ENCODE peak calls at places on chromosome 18, in six cellular contexts. One of them, this sample, is unnamed.

GRCh38 chr18:10194592-10194991 is 259.8 kb upstream of the APCDD1 start:
- DNase-seq in transverse colon: no peak
- DNase-seq in upper lobe of left lung: no peak
- DNase-seq in stomach: no peak
- DNase-seq in prostate gland: no peak
- DNase-seq in sigmoid colon: no peak
- DNase-seq in this sample: no peak

GRCh38 chr18:25322806-25323205 is 29.2 kb downstream of the ZNF521 start:
- DNase-seq in stomach: no peak
- DNase-seq in transverse colon: no peak
- DNase-seq in upper lobe of left lung: no peak
- DNase-seq in prostate gland: no peak
- DNase-seq in sigmoid colon: no peak
- DNase-seq in this sample: no peak

GRCh38 chr18:26096852-26097251 is 6.4 kb upstream of the SS18 start:
- DNase-seq in upper lobe of left lung: no peak
- DNase-seq in stomach: no peak
- DNase-seq in transverse colon: no peak
- DNase-seq in sigmoid colon: no peak
- DNase-seq in prostate gland: no peak
- DNase-seq in this sample: no peak

GRCh38 chr18:57743008-57743407 is 60.1 kb downstream of the ATP8B1 start:
- DNase-seq in upper lobe of left lung: no peak
- DNase-seq in transverse colon: no peak
- DNase-seq in stomach: no peak
- DNase-seq in sigmoid colon: no peak
- DNase-seq in prostate gland: no peak
- DNase-seq in this sample: no peak

GRCh38 chr18:39057423-39058057 is 1491.9 kb upstream of the CELF4 start:
- DNase-seq in sigmoid colon: no peak
- DNase-seq in prostate gland: no peak
- DNase-seq in upper lobe of left lung: no peak
- DNase-seq in stomach: no peak
- DNase-seq in transverse colon: no peak
- DNase-seq in this sample: no peak

GRCh38 chr18:7741640-7742039 is 174.5 kb downstream of the PTPRM start:
- DNase-seq in stomach: no peak
- DNase-seq in upper lobe of left lung: no peak
- DNase-seq in prostate gland: no peak
- DNase-seq in transverse colon: no peak
- DNase-seq in sigmoid colon: no peak
- DNase-seq in this sample: no peak

GRCh38 chr18:7941533-7941932 is 374.4 kb downstream of the PTPRM start:
- DNase-seq in prostate gland: peak
- DNase-seq in sigmoid colon: no peak
- DNase-seq in stomach: peak
- DNase-seq in upper lobe of left lung: peak
- DNase-seq in transverse colon: peak
- DNase-seq in this sample: no peak

GRCh38 chr18:26723986-26724385 is 141.5 kb downstream of the AQP4 start:
- DNase-seq in transverse colon: no peak
- DNase-seq in stomach: no peak
- DNase-seq in prostate gland: no peak
- DNase-seq in upper lobe of left lung: no peak
- DNase-seq in sigmoid colon: no peak
- DNase-seq in this sample: peak

GRCh38 chr18:78006805-78007204 is 757.2 kb downstream of the GALR1 start:
- DNase-seq in upper lobe of left lung: no peak
- DNase-seq in stomach: no peak
- DNase-seq in transverse colon: no peak
- DNase-seq in prostate gland: no peak
- DNase-seq in sigmoid colon: no peak
- DNase-seq in this sample: no peak

GRCh38 chr18:59502222-59502898 is 143.3 kb upstream of the LMAN1 start:
- DNase-seq in upper lobe of left lung: peak
- DNase-seq in stomach: no peak
- DNase-seq in prostate gland: peak
- DNase-seq in sigmoid colon: peak
- DNase-seq in transverse colon: no peak
- DNase-seq in this sample: no peak

GRCh38 chr18:21851327-21851961 is 110.9 kb downstream of the MIB1 start:
- DNase-seq in transverse colon: no peak
- DNase-seq in prostate gland: no peak
- DNase-seq in upper lobe of left lung: no peak
- DNase-seq in sigmoid colon: no peak
- DNase-seq in stomach: no peak
- DNase-seq in this sample: no peak

GRCh38 chr18:5452943-5453342 is 90.9 kb downstream of the EPB41L3 start:
- DNase-seq in sigmoid colon: no peak
- DNase-seq in prostate gland: no peak
- DNase-seq in transverse colon: no peak
- DNase-seq in stomach: no peak
- DNase-seq in upper lobe of left lung: no peak
- DNase-seq in this sample: no peak

GRCh38 chr18:76970749-76971148 is 148.4 kb downstream of the ZNF236 start:
- DNase-seq in sigmoid colon: no peak
- DNase-seq in stomach: no peak
- DNase-seq in transverse colon: no peak
- DNase-seq in prostate gland: no peak
- DNase-seq in upper lobe of left lung: no peak
- DNase-seq in this sample: peak

DNA sequence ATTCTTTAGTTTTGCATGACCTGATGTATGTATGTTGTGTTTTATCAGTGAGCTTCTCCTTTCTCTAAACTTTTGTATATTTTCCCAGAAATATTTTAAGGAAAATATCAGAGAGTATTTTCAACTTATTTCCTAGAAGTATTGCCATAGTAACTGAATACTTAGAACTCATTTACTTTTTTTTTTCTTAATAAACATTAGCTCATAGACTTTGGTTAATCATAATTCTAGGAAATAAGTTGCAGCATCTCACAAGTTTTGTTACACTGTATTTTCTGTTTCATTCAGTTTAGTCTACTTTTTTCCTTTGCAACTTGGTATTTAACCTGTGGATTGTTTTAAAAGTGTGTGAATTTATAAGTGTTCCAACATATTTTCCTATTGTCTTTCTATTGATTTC is 27.5 kb downstream of the SMCHD1 start:
- DNase-seq in stomach: no peak
- DNase-seq in transverse colon: no peak
- DNase-seq in prostate gland: no peak
- DNase-seq in sigmoid colon: no peak
- DNase-seq in upper lobe of left lung: no peak
- DNase-seq in this sample: no peak
- H3K27ac ChIP-seq in stomach: no peak
- H3K27ac ChIP-seq in transverse colon: no peak
- H3K27ac ChIP-seq in prostate gland: no peak
- H3K27ac ChIP-seq in sigmoid colon: no peak
- H3K27ac ChIP-seq in upper lobe of left lung: no peak
- H3K27ac ChIP-seq in this sample: no peak

DNA sequence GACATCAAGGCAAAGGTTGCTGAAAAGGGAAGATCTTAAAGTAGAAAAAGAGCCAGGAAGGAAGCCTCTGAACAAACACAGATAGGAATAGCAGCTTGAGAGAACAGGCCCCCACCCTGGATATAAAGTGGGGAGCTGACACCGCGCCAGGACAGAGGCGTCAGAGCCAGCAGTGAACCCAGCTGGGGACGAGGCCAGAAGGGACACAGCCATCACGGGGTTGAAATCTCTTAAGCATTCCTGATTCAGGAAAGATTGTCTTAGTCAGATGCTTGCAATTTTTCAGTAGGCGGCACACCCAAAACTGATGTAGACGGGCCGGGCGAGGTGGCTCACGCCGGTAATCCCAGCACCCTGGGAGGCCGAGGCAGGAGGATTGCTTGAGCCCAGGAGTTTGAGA is 93.8 kb upstream of the PHLPP1 start:
- DNase-seq in upper lobe of left lung: no peak
- DNase-seq in stomach: no peak
- DNase-seq in sigmoid colon: no peak
- DNase-seq in transverse colon: no peak
- DNase-seq in prostate gland: no peak
- DNase-seq in this sample: no peak
- TF ChIP-seq POLR2AphosphoS5 in upper lobe of left lung: no peak
- TF ChIP-seq POLR2AphosphoS5 in stomach: no peak
- TF ChIP-seq POLR2AphosphoS5 in sigmoid colon: no peak
- TF ChIP-seq POLR2AphosphoS5 in transverse colon: no peak
- TF ChIP-seq POLR2AphosphoS5 in prostate gland: no peak
- TF ChIP-seq POLR2AphosphoS5 in this sample: no peak

GRCh38 chr18:11700876-11701275 is 11.8 kb downstream of the GNAL start:
- DNase-seq in transverse colon: no peak
- DNase-seq in stomach: no peak
- DNase-seq in sigmoid colon: no peak
- DNase-seq in prostate gland: no peak
- DNase-seq in upper lobe of left lung: no peak
- DNase-seq in this sample: no peak

GRCh38 chr18:11695736-11696135 is 6.7 kb downstream of the GNAL start:
- DNase-seq in sigmoid colon: no peak
- DNase-seq in stomach: no peak
- DNase-seq in transverse colon: no peak
- DNase-seq in upper lobe of left lung: no peak
- DNase-seq in prostate gland: no peak
- DNase-seq in this sample: no peak

GRCh38 chr18:11696451-11696850 is 7.4 kb downstream of the GNAL start:
- DNase-seq in stomach: no peak
- DNase-seq in upper lobe of left lung: no peak
- DNase-seq in transverse colon: no peak
- DNase-seq in sigmoid colon: no peak
- DNase-seq in prostate gland: no peak
- DNase-seq in this sample: no peak
- H3K27ac ChIP-seq in stomach: no peak
- H3K27ac ChIP-seq in upper lobe of left lung: no peak
- H3K27ac ChIP-seq in transverse colon: no peak
- H3K27ac ChIP-seq in sigmoid colon: no peak
- H3K27ac ChIP-seq in prostate gland: no peak
- H3K27ac ChIP-seq in this sample: no peak

GRCh38 chr18:50273203-50274043 is 7.1 kb upstream of the CFAP53 start:
- DNase-seq in transverse colon: no peak
- DNase-seq in prostate gland: no peak
- DNase-seq in stomach: no peak
- DNase-seq in upper lobe of left lung: no peak
- DNase-seq in sigmoid colon: no peak
- DNase-seq in this sample: no peak

GRCh38 chr18:50266248-50266704 is at the start of gene CFAP53:
- DNase-seq in stomach: peak
- DNase-seq in upper lobe of left lung: peak
- DNase-seq in prostate gland: peak
- DNase-seq in transverse colon: peak
- DNase-seq in sigmoid colon: peak
- DNase-seq in this sample: peak

GRCh38 chr18:50272593-50272992 is 6.3 kb upstream of the CFAP53 start:
- DNase-seq in prostate gland: no peak
- DNase-seq in upper lobe of left lung: no peak
- DNase-seq in transverse colon: no peak
- DNase-seq in sigmoid colon: no peak
- DNase-seq in stomach: no peak
- DNase-seq in this sample: no peak

GRCh38 chr18:50262977-50263376 is 3.3 kb downstream of the CFAP53 start:
- DNase-seq in transverse colon: no peak
- DNase-seq in stomach: no peak
- DNase-seq in sigmoid colon: no peak
- DNase-seq in upper lobe of left lung: no peak
- DNase-seq in prostate gland: no peak
- DNase-seq in this sample: no peak

DNA sequence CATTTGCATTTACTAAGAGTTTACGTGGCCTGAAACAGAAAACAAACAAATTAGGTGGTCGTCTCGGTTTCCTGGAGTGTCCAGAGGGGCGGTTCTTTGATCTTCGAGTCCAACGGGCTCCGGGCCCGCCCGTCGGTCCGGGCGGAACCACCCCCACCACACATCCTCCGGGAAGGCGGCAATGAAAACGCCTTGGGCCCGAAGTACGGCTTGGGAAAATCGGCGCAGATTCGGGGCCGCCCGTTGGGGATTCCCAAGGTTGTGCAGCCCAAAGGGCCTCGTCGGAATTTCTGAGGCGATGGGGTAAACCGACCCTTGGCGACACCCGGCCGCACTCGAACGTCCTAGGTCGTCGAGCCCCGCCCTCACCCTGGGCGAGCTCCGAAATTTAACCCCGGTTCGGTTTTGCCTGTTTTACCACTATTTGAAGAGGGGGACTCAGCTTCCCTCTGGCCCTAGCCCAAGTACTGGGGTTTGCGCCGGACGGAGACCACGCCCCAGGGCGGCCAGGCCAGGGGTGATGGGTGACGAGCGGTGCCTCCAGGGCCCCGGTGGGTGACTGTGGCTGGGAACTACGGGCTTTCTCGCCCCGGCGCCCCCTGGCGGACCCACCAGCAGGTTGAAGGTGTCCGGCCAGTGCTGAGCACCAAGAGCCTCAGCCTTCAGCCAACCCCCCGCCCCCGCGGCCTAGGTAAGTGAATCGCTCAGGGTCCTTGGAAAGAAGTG is 1.9 kb upstream of the CFAP53 start:
- DNase-seq in upper lobe of left lung: peak
- DNase-seq in prostate gland: no peak
- DNase-seq in transverse colon: peak
- DNase-seq in sigmoid colon: peak
- DNase-seq in stomach: peak
- DNase-seq in this sample: no peak
- TF ChIP-seq POLR2AphosphoS5 in upper lobe of left lung: no peak
- TF ChIP-seq POLR2AphosphoS5 in prostate gland: no peak
- TF ChIP-seq POLR2AphosphoS5 in transverse colon: peak
- TF ChIP-seq POLR2AphosphoS5 in sigmoid colon: no peak
- TF ChIP-seq POLR2AphosphoS5 in stomach: peak
- TF ChIP-seq POLR2AphosphoS5 in this sample: no peak

GRCh38 chr18:79702906-79703305 is 23.3 kb downstream of the CTDP1 start:
- DNase-seq in stomach: no peak
- DNase-seq in transverse colon: no peak
- DNase-seq in sigmoid colon: no peak
- DNase-seq in prostate gland: no peak
- DNase-seq in upper lobe of left lung: no peak
- DNase-seq in this sample: no peak

GRCh38 chr18:79706658-79707057 is 27.1 kb downstream of the CTDP1 start:
- DNase-seq in stomach: no peak
- DNase-seq in sigmoid colon: no peak
- DNase-seq in transverse colon: no peak
- DNase-seq in prostate gland: no peak
- DNase-seq in upper lobe of left lung: no peak
- DNase-seq in this sample: no peak

GRCh38 chr18:79706006-79706405 is 26.4 kb downstream of the CTDP1 start:
- DNase-seq in transverse colon: no peak
- DNase-seq in stomach: no peak
- DNase-seq in sigmoid colon: no peak
- DNase-seq in prostate gland: no peak
- DNase-seq in upper lobe of left lung: no peak
- DNase-seq in this sample: no peak

GRCh38 chr18:79705272-79705671 is 25.7 kb downstream of the CTDP1 start:
- DNase-seq in prostate gland: no peak
- DNase-seq in transverse colon: no peak
- DNase-seq in sigmoid colon: no peak
- DNase-seq in upper lobe of left lung: no peak
- DNase-seq in stomach: no peak
- DNase-seq in this sample: no peak

DNA sequence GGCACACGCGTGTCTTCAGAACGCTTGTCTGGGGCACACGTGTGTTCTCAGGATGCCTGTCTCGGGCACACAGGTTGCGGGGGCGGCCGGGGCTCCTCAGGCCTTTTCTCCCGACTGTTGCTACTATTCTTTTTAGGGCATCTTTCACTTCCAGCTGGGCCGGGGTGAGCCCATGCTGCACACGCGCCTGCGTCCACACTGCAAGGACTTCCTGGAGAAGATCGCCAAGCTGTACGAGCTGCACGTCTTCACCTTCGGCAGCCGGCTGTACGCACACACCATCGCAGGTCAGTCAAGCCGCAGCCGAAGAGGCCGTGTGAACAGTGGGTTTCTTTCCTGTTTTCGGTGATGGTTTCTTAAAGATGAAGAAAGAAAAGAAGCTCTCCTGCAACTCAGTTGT is 25.0 kb downstream of the CTDP1 start:
- DNase-seq in stomach: no peak
- DNase-seq in upper lobe of left lung: no peak
- DNase-seq in transverse colon: no peak
- DNase-seq in sigmoid colon: no peak
- DNase-seq in prostate gland: no peak
- DNase-seq in this sample: no peak
- H3K27ac ChIP-seq in stomach: no peak
- H3K27ac ChIP-seq in upper lobe of left lung: no peak
- H3K27ac ChIP-seq in transverse colon: no peak
- H3K27ac ChIP-seq in sigmoid colon: no peak
- H3K27ac ChIP-seq in prostate gland: no peak
- H3K27ac ChIP-seq in this sample: no peak

This sample was measured in HL-60.